ENCODE peak calls at places on chromosome 11, in six cellular contexts. A is AG04449, Z is WTC11, C is coronary artery, R is AG04450, K is breast epithelium. B is an unnamed sample.

GRCh38 chr11:125188021-125188420 is 23.5 kb downstream of the PKNOX2 start:
- DNase-seq in A (no peak), Z (no peak), C (no peak), R (no peak), K (no peak), B (no peak)

GRCh38 chr11:48019230-48019584 is 38.8 kb downstream of the PTPRJ start:
- DNase-seq in A (no peak), Z (no peak), C (no peak), R (no peak), K (no peak), B (no peak)

GRCh38 chr11:106331163-106331562 is 253.7 kb downstream of the AASDHPPT start:
- DNase-seq in A (no peak), Z (no peak), C (no peak), R (no peak), K (no peak), B (no peak)

GRCh38 chr11:19919050-19919561 is 206.5 kb downstream of the NAV2 start:
- DNase-seq in A (peak; percentile 99), Z (no peak), C (peak; percentile 88), R (peak; percentile 85), K (peak; percentile 73), B (no peak)

GRCh38 chr11:57072640-57073039 is 83.9 kb downstream of the OR5AK2 start:
- DNase-seq in A (peak; percentile 97), Z (no peak), C (no peak), R (peak; percentile 88), K (no peak), B (no peak)

GRCh38 chr11:57482782-57483569 is 22.6 kb downstream of the RTN4RL2 start:
- DNase-seq in A (no peak), Z (peak; percentile 78), C (no peak), R (no peak), K (no peak), B (peak; percentile 88)

GRCh38 chr11:44083906-44084305 is 11.6 kb upstream of the EXT2 start:
- DNase-seq in A (no peak), Z (no peak), C (no peak), R (no peak), K (no peak), B (no peak)

GRCh38 chr11:34639545-34639944 is 18.7 kb downstream of the EHF start:
- DNase-seq in A (no peak), Z (no peak), C (no peak), R (no peak), K (no peak), B (no peak)

GRCh38 chr11:122235615-122236014 is 119.6 kb upstream of the BLID start:
- DNase-seq in A (peak; percentile 70), Z (no peak), C (no peak), R (peak; percentile 94), K (no peak), B (peak; percentile 15)

GRCh38 chr11:15505155-15505554 is 390.4 kb downstream of the INSC start:
- DNase-seq in A (no peak), Z (no peak), C (no peak), R (no peak), K (no peak), B (no peak)

GRCh38 chr11:57279131-57279530 is 42.1 kb upstream of the APLNR start:
- DNase-seq in A (no peak), Z (no peak), C (no peak), R (no peak), K (no peak), B (no peak)

GRCh38 chr11:34646431-34646830 is 25.5 kb downstream of the EHF start:
- DNase-seq in A (no peak), Z (no peak), C (no peak), R (no peak), K (no peak), B (no peak)

GRCh38 chr11:134272381-134273316 is 3.5 kb upstream of the GLB1L3 start:
- DNase-seq in A (no peak), Z (peak; percentile 77), C (peak; percentile 58), R (peak; percentile 39), K (no peak), B (no peak)

GRCh38 chr11:35033011-35033410 is 106.0 kb upstream of the CD44 start:
- DNase-seq in A (no peak), Z (no peak), C (no peak), R (no peak), K (no peak), B (no peak)

GRCh38 chr11:111930472-111930871 is 6.7 kb upstream of the DIXDC1 start:
- DNase-seq in A (no peak), Z (no peak), C (no peak), R (no peak), K (no peak), B (no peak)

GRCh38 chr11:16612801-16613400 is 125.5 kb upstream of the C11orf58 start:
- DNase-seq in A (no peak), Z (no peak), C (no peak), R (no peak), K (no peak), B (peak; percentile 12)

GRCh38 chr11:17979770-17980371 is 33.0 kb downstream of the SERGEF start:
- DNase-seq in A (no peak), Z (peak; percentile 41), C (no peak), R (no peak), K (no peak), B (peak; percentile 48)

GRCh38 chr11:17703951-17704350 is 15.4 kb upstream of the MYOD1 start:
- DNase-seq in A (no peak), Z (no peak), C (no peak), R (no peak), K (no peak), B (no peak)

GRCh38 chr11:11909727-11910126 is 68.0 kb downstream of the USP47 start:
- DNase-seq in A (peak; percentile 58), Z (no peak), C (no peak), R (peak; percentile 65), K (no peak), B (no peak)

GRCh38 chr11:117901601-117902000 is 25.1 kb upstream of the FXYD6 start:
- DNase-seq in A (no peak), Z (no peak), C (no peak), R (no peak), K (peak; percentile 33), B (no peak)

GRCh38 chr11:111388842-111389241 is 9.8 kb upstream of the POU2AF1 start:
- DNase-seq in A (no peak), Z (no peak), C (no peak), R (no peak), K (no peak), B (no peak)

GRCh38 chr11:4926607-4927006 is 2.5 kb upstream of the OR51G1 start:
- DNase-seq in A (no peak), Z (no peak), C (no peak), R (peak; percentile 1), K (no peak), B (no peak)

GRCh38 chr11:119607726-119608125 is 121.3 kb downstream of the NECTIN1 start:
- DNase-seq in A (no peak), Z (no peak), C (no peak), R (no peak), K (no peak), B (no peak)

GRCh38 chr11:119608201-119608600 is 120.8 kb downstream of the NECTIN1 start:
- DNase-seq in A (no peak), Z (no peak), C (no peak), R (no peak), K (no peak), B (no peak)

GRCh38 chr11:119611027-119611426 is 118.0 kb downstream of the NECTIN1 start:
- DNase-seq in A (no peak), Z (no peak), C (no peak), R (no peak), K (no peak), B (no peak)

GRCh38 chr11:119605137-119605675 is 123.8 kb downstream of the NECTIN1 start:
- DNase-seq in A (no peak), Z (no peak), C (no peak), R (no peak), K (no peak), B (no peak)

GRCh38 chr11:119608781-119609180 is 120.2 kb downstream of the NECTIN1 start:
- DNase-seq in A (no peak), Z (no peak), C (no peak), R (no peak), K (no peak), B (no peak)
- TF ChIP-seq CTCF in A (no peak), Z (no peak), C (no peak), R (no peak), K (no peak), B (no peak)

GRCh38 chr11:13486926-13487660 is 8.7 kb downstream of the PTH start:
- DNase-seq in A (no peak), Z (peak; percentile 88), C (no peak), R (no peak), K (no peak), B (peak; percentile 39)
- TF ChIP-seq CTCF in A (peak; percentile 13), Z (peak; percentile 50), C (no peak), R (peak; percentile 8), K (no peak), B (no peak)

GRCh38 chr11:22193348-22194051 is 615 bp downstream of the ANO5 start:
- DNase-seq in A (no peak), Z (peak; percentile 58), C (peak; percentile 67), R (no peak), K (peak; percentile 43), B (peak; percentile 46)

GRCh38 chr11:22192289-22192641 is 620 bp upstream of the ANO5 start:
- DNase-seq in A (no peak), Z (peak; percentile 63), C (no peak), R (no peak), K (no peak), B (no peak)

GRCh38 chr11:22192642-22193347 is at the start of gene ANO5:
- DNase-seq in A (no peak), Z (peak; percentile 82), C (peak; percentile 74), R (no peak), K (peak; percentile 56), B (peak; percentile 86)

GRCh38 chr11:22189660-22190059 is 3.2 kb upstream of the ANO5 start:
- DNase-seq in A (no peak), Z (no peak), C (no peak), R (no peak), K (no peak), B (no peak)

GRCh38 chr11:22190827-22191463 is 1.9 kb upstream of the ANO5 start:
- DNase-seq in A (no peak), Z (no peak), C (no peak), R (no peak), K (no peak), B (no peak)
- TF ChIP-seq CTCF in A (no peak), Z (no peak), C (no peak), R (no peak), K (no peak), B (no peak)

GRCh38 chr11:76663461-76663760 is 7.1 kb downstream of the LRRC32 start:
- DNase-seq in A (no peak), Z (no peak), C (peak; percentile 56), R (no peak), K (no peak), B (no peak)
- TF ChIP-seq CTCF in A (no peak), Z (no peak), C (no peak), R (no peak), K (no peak), B (no peak)